ENCODE peak calls at places on chromosomes 4 and X, in four cellular contexts. E is fibroblast of the conjunctiva, D is fibroblast of lung, S is AG10803. W is an unnamed sample.
A peak's percentile ranks its signal among the peaks of the same experiment; 100 is the strongest.

GRCh38 chr4:169823685-169824084 is 65.9 kb upstream of the HPF1 start:
- DNase-seq in E (peak; percentile 6), S (peak; percentile 52), D (peak; percentile 54), W (peak; percentile 37)

GRCh38 chr4:144820706-144821105 is 174.8 kb downstream of the HHIP start:
- DNase-seq in D (peak; percentile 74), S (peak; percentile 80), E (peak; percentile 34), W (peak; percentile 0)

GRCh38 chr4:55949480-55949802 is 696 bp downstream of the CEP135 start:
- DNase-seq in E (no peak), D (no peak), S (no peak), W (no peak)

GRCh38 chr4:8419222-8420041 is 21.1 kb downstream of the ACOX3 start:
- DNase-seq in E (no peak), D (peak; percentile 38), S (no peak), W (peak; percentile 54)

GRCh38 chrX:154444001-154444754 is at the start of gene FAM50A:
- DNase-seq in S (peak; percentile 55), D (peak; percentile 47), E (peak; percentile 8), W (peak; percentile 37)

GRCh38 chr4:48071171-48071570 is 54.6 kb downstream of the NIPAL1 start:
- DNase-seq in S (no peak), E (no peak), D (no peak), W (no peak)

GRCh38 chr4:43778187-43778915 is 670.3 kb downstream of the KCTD8 start:
- DNase-seq in D (no peak), S (no peak), E (no peak), W (no peak)

GRCh38 chr4:109072595-109072994 is 229.9 kb downstream of the COL25A1 start:
- DNase-seq in E (peak; percentile 89), D (peak; percentile 86), S (peak; percentile 95), W (peak; percentile 28)

GRCh38 chrX:112846114-112846513 is 5.5 kb upstream of the AMOT start:
- DNase-seq in E (no peak), S (peak; percentile 33), D (no peak), W (no peak)

GRCh38 chr4:32462944-32463343 is 1742.8 kb downstream of the PCDH7 start:
- DNase-seq in S (peak; percentile 4), E (peak; percentile 33), D (peak; percentile 45), W (no peak)

GRCh38 chrX:14554132-14554715 is 24.9 kb downstream of the GLRA2 start:
- DNase-seq in S (no peak), E (no peak), D (peak; percentile 0), W (no peak)

GRCh38 chr4:87974856-87975462 is 555 bp upstream of the SPP1 start:
- DNase-seq in S (no peak), D (no peak), E (no peak), W (no peak)

GRCh38 chrX:5775985-5776384 is 452.7 kb downstream of the NLGN4X start:
- DNase-seq in S (no peak), E (no peak), D (no peak), W (no peak)

GRCh38 chrX:151004085-151004484 is 20.9 kb downstream of the HMGB3 start:
- DNase-seq in S (peak; percentile 32), D (no peak), E (no peak), W (peak; percentile 25)

GRCh38 chrX:25344191-25344936 is 328.6 kb upstream of the ARX start:
- DNase-seq in D (no peak), E (no peak), S (no peak), W (no peak)

GRCh38 chrX:55127692-55128091 is 38.9 kb downstream of the PAGE2 start:
- DNase-seq in S (peak; percentile 9), E (no peak), D (peak; percentile 20), W (no peak)

GRCh38 chr4:92501456-92501855 is 197.7 kb downstream of the GRID2 start:
- DNase-seq in S (no peak), D (no peak), E (no peak), W (no peak)

GRCh38 chr4:119728692-119729593 is 100.3 kb upstream of the PDE5A start:
- DNase-seq in E (peak; percentile 65), D (peak; percentile 78), S (peak; percentile 9), W (no peak)

GRCh38 chr4:100633269-100633668 is 115.4 kb upstream of the EMCN start:
- DNase-seq in S (no peak), E (no peak), D (no peak), W (no peak)

GRCh38 chr4:153950100-153950979 is 161.5 kb upstream of the SFRP2 start:
- DNase-seq in S (no peak), D (no peak), E (no peak), W (no peak)

GRCh38 chr4:14874990-14875389 is 127.3 kb upstream of the CPEB2 start:
- DNase-seq in S (no peak), E (no peak), D (no peak), W (no peak)

GRCh38 chr4:1044469-1045192 is 33.2 kb downstream of the FGFRL1 start:
- DNase-seq in E (no peak), S (peak; percentile 27), D (no peak), W (no peak)

GRCh38 chr4:172996571-172997216 is 171.9 kb upstream of the GALNT7 start:
- DNase-seq in S (peak; percentile 11), D (peak; percentile 87), E (peak; percentile 55), W (peak; percentile 27)

GRCh38 chrX:154980330-154981115 is 42.0 kb downstream of the F8 start:
- DNase-seq in E (peak; percentile 17), D (peak; percentile 69), S (peak; percentile 56), W (peak; percentile 40)

GRCh38 chrX:153065389-153065788 is 6.9 kb upstream of the PNMA6A start:
- DNase-seq in E (no peak), D (no peak), S (no peak), W (no peak)

GRCh38 chr4:55989716-55990115 is 41.0 kb downstream of the CEP135 start:
- DNase-seq in D (no peak), S (no peak), E (no peak), W (no peak)

GRCh38 chrX:15107367-15107988 is 162.4 kb downstream of the ASB9 start:
- DNase-seq in D (no peak), E (no peak), S (no peak), W (no peak)

GRCh38 chrX:17005712-17006372 is 59.4 kb downstream of the REPS2 start:
- DNase-seq in E (peak; percentile 2), S (no peak), D (no peak), W (no peak)

GRCh38 chrX:153400146-153401132 is 711 bp downstream of the PNMA6E start:
- DNase-seq in E (no peak), D (no peak), S (no peak), W (no peak)

GRCh38 chrX:68999351-68999750 is 165.9 kb downstream of the PJA1 start:
- DNase-seq in S (no peak), E (no peak), D (no peak), W (no peak)

GRCh38 chr4:41524446-41524845 is 13.5 kb upstream of the LIMCH1 start:
- DNase-seq in D (no peak), S (no peak), E (no peak), W (no peak)

GRCh38 chr4:105145059-105145912 is 1.4 kb upstream of the TET2 start:
- DNase-seq in E (no peak), D (peak; percentile 31), S (no peak), W (no peak)

GRCh38 chr4:59200992-59201391 is 1999.1 kb upstream of the ADGRL3 start:
- DNase-seq in D (no peak), E (no peak), S (no peak), W (no peak)